ENCODE peak calls at places on chromosomes 5 and 9, in five cellular contexts. One of them, this sample, is unnamed.

GRCh38 chr9:104923740-104924139 is 4.2 kb downstream of the ABCA1 start:
- DNase-seq in stimulated activated CD4-positive, alpha-beta T cell treated with anti-CD3 and anti-CD28 coated beads, Interleukin-2, amount 100 ng/mL, for 24 hours: no peak
- DNase-seq in activated CD8-positive, alpha-beta memory T cell treated with anti-CD3 and anti-CD28 coated beads for 1 hour: no peak
- DNase-seq in kidney glomerular epithelial cell: no peak
- DNase-seq in bronchial epithelial cell: no peak
- DNase-seq in this sample: no peak

GRCh38 chr9:124260769-124261603 is 3.2 kb downstream of the NEK6 start:
- DNase-seq in stimulated activated CD4-positive, alpha-beta T cell treated with anti-CD3 and anti-CD28 coated beads, Interleukin-2, amount 100 ng/mL, for 24 hours: no peak
- DNase-seq in activated CD8-positive, alpha-beta memory T cell treated with anti-CD3 and anti-CD28 coated beads for 1 hour: no peak
- DNase-seq in kidney glomerular epithelial cell: peak
- DNase-seq in bronchial epithelial cell: peak
- DNase-seq in this sample: no peak

GRCh38 chr5:67792891-67793290 is 422.7 kb upstream of the PIK3R1 start:
- DNase-seq in stimulated activated CD4-positive, alpha-beta T cell treated with anti-CD3 and anti-CD28 coated beads, Interleukin-2, amount 100 ng/mL, for 24 hours: no peak
- DNase-seq in activated CD8-positive, alpha-beta memory T cell treated with anti-CD3 and anti-CD28 coated beads for 1 hour: no peak
- DNase-seq in kidney glomerular epithelial cell: no peak
- DNase-seq in bronchial epithelial cell: no peak
- DNase-seq in this sample: no peak

GRCh38 chr5:15600035-15600434 is 100.1 kb downstream of the FBXL7 start:
- DNase-seq in stimulated activated CD4-positive, alpha-beta T cell treated with anti-CD3 and anti-CD28 coated beads, Interleukin-2, amount 100 ng/mL, for 24 hours: no peak
- DNase-seq in activated CD8-positive, alpha-beta memory T cell treated with anti-CD3 and anti-CD28 coated beads for 1 hour: no peak
- DNase-seq in kidney glomerular epithelial cell: no peak
- DNase-seq in bronchial epithelial cell: no peak
- DNase-seq in this sample: no peak

GRCh38 chr9:18429065-18429464 is 44.9 kb upstream of the ADAMTSL1 start:
- DNase-seq in stimulated activated CD4-positive, alpha-beta T cell treated with anti-CD3 and anti-CD28 coated beads, Interleukin-2, amount 100 ng/mL, for 24 hours: no peak
- DNase-seq in activated CD8-positive, alpha-beta memory T cell treated with anti-CD3 and anti-CD28 coated beads for 1 hour: no peak
- DNase-seq in kidney glomerular epithelial cell: no peak
- DNase-seq in bronchial epithelial cell: no peak
- DNase-seq in this sample: no peak

GRCh38 chr5:135059000-135059923 is 25.2 kb upstream of the PITX1 start:
- DNase-seq in stimulated activated CD4-positive, alpha-beta T cell treated with anti-CD3 and anti-CD28 coated beads, Interleukin-2, amount 100 ng/mL, for 24 hours: no peak
- DNase-seq in activated CD8-positive, alpha-beta memory T cell treated with anti-CD3 and anti-CD28 coated beads for 1 hour: no peak
- DNase-seq in kidney glomerular epithelial cell: no peak
- DNase-seq in bronchial epithelial cell: no peak
- DNase-seq in this sample: no peak

GRCh38 chr9:23669776-23670175 is 156.3 kb downstream of the ELAVL2 start:
- DNase-seq in stimulated activated CD4-positive, alpha-beta T cell treated with anti-CD3 and anti-CD28 coated beads, Interleukin-2, amount 100 ng/mL, for 24 hours: no peak
- DNase-seq in activated CD8-positive, alpha-beta memory T cell treated with anti-CD3 and anti-CD28 coated beads for 1 hour: no peak
- DNase-seq in kidney glomerular epithelial cell: no peak
- DNase-seq in bronchial epithelial cell: no peak
- DNase-seq in this sample: no peak

GRCh38 chr9:137750563-137750962 is 127.0 kb upstream of the CACNA1B start:
- DNase-seq in stimulated activated CD4-positive, alpha-beta T cell treated with anti-CD3 and anti-CD28 coated beads, Interleukin-2, amount 100 ng/mL, for 24 hours: no peak
- DNase-seq in activated CD8-positive, alpha-beta memory T cell treated with anti-CD3 and anti-CD28 coated beads for 1 hour: no peak
- DNase-seq in kidney glomerular epithelial cell: no peak
- DNase-seq in bronchial epithelial cell: no peak
- DNase-seq in this sample: no peak

GRCh38 chr5:33457817-33458216 is 17.1 kb downstream of the TARS1 start:
- DNase-seq in stimulated activated CD4-positive, alpha-beta T cell treated with anti-CD3 and anti-CD28 coated beads, Interleukin-2, amount 100 ng/mL, for 24 hours: no peak
- DNase-seq in activated CD8-positive, alpha-beta memory T cell treated with anti-CD3 and anti-CD28 coated beads for 1 hour: no peak
- DNase-seq in kidney glomerular epithelial cell: no peak
- DNase-seq in bronchial epithelial cell: no peak
- DNase-seq in this sample: no peak